ENCODE peak calls at places on chromosome 22, in nine cellular contexts. E, D, A, M, V, Q, H, I and F are unnamed samples.

GRCh38 chr22:22932512-22932941 is 44.9 kb downstream of the IGLL5 start:
- DNase-seq in E (no peak), D (no peak), A (no peak), M (no peak), V (no peak), Q (no peak), H (no peak), I (no peak), F (no peak)

GRCh38 chr22:48894804-48895250 is 932.8 kb downstream of the BRD1 start:
- DNase-seq in E (no peak), D (no peak), A (no peak), M (no peak), V (no peak), Q (no peak), H (no peak), I (no peak), F (no peak)

GRCh38 chr22:49518436-49518970 is 309.2 kb downstream of the BRD1 start:
- DNase-seq in E (no peak), D (no peak), A (no peak), M (no peak), V (no peak), Q (no peak), H (no peak), I (no peak), F (no peak)

GRCh38 chr22:23179381-23180294 is 671 bp upstream of the BCR start:
- DNase-seq in E (no peak), D (no peak), A (no peak), M (peak; percentile 34), V (no peak), Q (no peak), H (no peak), I (no peak), F (no peak)

GRCh38 chr22:33380789-33381530 is 322.8 kb upstream of the SYN3 start:
- DNase-seq in E (peak; percentile 14), D (no peak), A (peak; percentile 72), M (no peak), V (no peak), Q (no peak), H (no peak), I (no peak), F (no peak)

GRCh38 chr22:49509016-49509415 is 318.7 kb downstream of the BRD1 start:
- DNase-seq in E (no peak), D (no peak), A (no peak), M (no peak), V (no peak), Q (no peak), H (no peak), I (no peak), F (no peak)

GRCh38 chr22:50184004-50184461 is 1.7 kb upstream of the TRABD start:
- DNase-seq in E (peak; percentile 73), D (no peak), A (no peak), M (no peak), V (no peak), Q (peak; percentile 70), H (no peak), I (no peak), F (no peak)

GRCh38 chr22:46079861-46080821 is 70.2 kb upstream of the PPARA start:
- DNase-seq in E (peak; percentile 95), D (no peak), A (no peak), M (no peak), V (no peak), Q (no peak), H (peak; percentile 77), I (no peak), F (peak; percentile 82)

GRCh38 chr22:47757741-47758140 is 995.3 kb downstream of the TBC1D22A start:
- DNase-seq in E (no peak), D (no peak), A (no peak), M (no peak), V (no peak), Q (no peak), H (no peak), I (no peak), F (no peak)

GRCh38 chr22:20243545-20244249 is 24.4 kb downstream of the RTN4R start:
- DNase-seq in E (peak; percentile 70), D (no peak), A (no peak), M (peak; percentile 74), V (no peak), Q (peak; percentile 60), H (no peak), I (peak; percentile 43), F (no peak)

GRCh38 chr22:17264321-17265052 is 45.3 kb upstream of the ADA2 start:
- DNase-seq in E (peak; percentile 15), D (no peak), A (no peak), M (no peak), V (no peak), Q (no peak), H (no peak), I (no peak), F (no peak)

GRCh38 chr22:25833676-25834075 is 91.7 kb downstream of the MYO18B start:
- DNase-seq in E (no peak), D (no peak), A (no peak), M (no peak), V (no peak), Q (no peak), H (no peak), I (no peak), F (no peak)

GRCh38 chr22:46797355-46797754 is 34.9 kb downstream of the TBC1D22A start:
- DNase-seq in E (no peak), D (no peak), A (no peak), M (no peak), V (no peak), Q (no peak), H (no peak), I (no peak), F (no peak)

GRCh38 chr22:48551061-48551460 is 1276.6 kb downstream of the BRD1 start:
- DNase-seq in E (no peak), D (no peak), A (no peak), M (no peak), V (no peak), Q (no peak), H (no peak), I (no peak), F (no peak)

GRCh38 chr22:36470162-36470993 is 11.1 kb downstream of the TXN2 start:
- DNase-seq in E (peak; percentile 88), D (no peak), A (peak; percentile 73), M (peak; percentile 86), V (peak; percentile 74), Q (peak; percentile 89), H (peak; percentile 36), I (peak; percentile 92), F (peak; percentile 64)

GRCh38 chr22:46500201-46500600 is 37.2 kb downstream of the CELSR1 start:
- DNase-seq in E (no peak), D (no peak), A (no peak), M (no peak), V (peak; percentile 92), Q (no peak), H (no peak), I (peak; percentile 53), F (no peak)

GRCh38 chr22:28594784-28595324 is 84.8 kb downstream of the TTC28 start:
- DNase-seq in E (peak; percentile 58), D (no peak), A (peak; percentile 75), M (no peak), V (peak; percentile 35), Q (no peak), H (no peak), I (peak; percentile 62), F (peak; percentile 17)

GRCh38 chr22:44828193-44828592 is 75.8 kb downstream of the ARHGAP8 start:
- DNase-seq in E (no peak), D (no peak), A (no peak), M (peak; percentile 53), V (no peak), Q (no peak), H (no peak), I (peak; percentile 77), F (no peak)